ENCODE peak calls at places on chromosomes 1 and 21, in six cellular contexts. L is cardiac muscle cell, G is SJSA1, Q is aorta, H is neuronal stem cell, D is AG04450. Y is an unnamed sample.
A peak's percentile ranks its signal among the peaks of the same experiment; 100 is the strongest.

GRCh38 chr1:59317780-59318179 is 20.9 kb downstream of the FGGY start:
- DNase-seq in D (no peak), L (no peak), H (no peak), Q (no peak), G (no peak), Y (no peak)

GRCh38 chr1:6419397-6419802 is 319 bp downstream of the HES2 start:
- DNase-seq in Q (no peak), H (no peak), D (no peak), G (no peak), L (no peak), Y (no peak)

GRCh38 chr1:2929335-2929734 is 91.9 kb upstream of the ACTRT2 start:
- DNase-seq in D (no peak), L (no peak), Q (no peak), G (no peak), H (no peak), Y (no peak)

GRCh38 chr1:37514350-37515184 is at the start of gene MEAF6:
- DNase-seq in L (peak; percentile 87), G (peak; percentile 79), H (peak; percentile 87), D (peak; percentile 37), Q (peak; percentile 86), Y (peak; percentile 90)

GRCh38 chr1:48062353-48062752 is 65.2 kb upstream of the TRABD2B start:
- DNase-seq in Q (no peak), G (no peak), D (no peak), H (no peak), L (no peak), Y (no peak)

GRCh38 chr1:35558374-35559316 is 1.0 kb downstream of the NCDN start:
- DNase-seq in H (no peak), Q (no peak), G (no peak), D (no peak), L (no peak), Y (no peak)

GRCh38 chr1:179311149-179311700 is 17.6 kb downstream of the SOAT1 start:
- DNase-seq in D (no peak), L (no peak), Q (no peak), H (no peak), G (no peak), Y (no peak)

GRCh38 chr1:112387807-112388206 is 8.2 kb upstream of the CTTNBP2NL start:
- DNase-seq in Q (no peak), G (no peak), H (no peak), D (no peak), L (no peak), Y (no peak)

GRCh38 chr1:192849442-192849841 is 40.6 kb downstream of the RGS2 start:
- DNase-seq in D (no peak), L (no peak), G (no peak), Q (no peak), H (no peak), Y (no peak)

GRCh38 chr1:218034464-218034863 is 250.6 kb upstream of the RRP15 start:
- DNase-seq in Q (no peak), D (no peak), H (peak; percentile 76), G (no peak), L (no peak), Y (no peak)

GRCh38 chr1:180501865-180502360 is 464 bp downstream of the ACBD6 start:
- DNase-seq in H (no peak), L (no peak), Q (no peak), D (no peak), G (no peak), Y (no peak)

GRCh38 chr1:36836196-36836883 is 198.0 kb downstream of the GRIK3 start:
- DNase-seq in Q (no peak), G (no peak), L (no peak), D (no peak), H (no peak), Y (no peak)

GRCh38 chr1:225844236-225845061 is 34.5 kb downstream of the EPHX1 start:
- DNase-seq in H (no peak), G (no peak), L (no peak), D (no peak), Q (peak; percentile 38), Y (no peak)

GRCh38 chr1:225847610-225848009 is 34.6 kb downstream of the TMEM63A start:
- DNase-seq in D (no peak), H (no peak), Q (peak; percentile 22), G (no peak), L (no peak), Y (no peak)

GRCh38 chr1:225846331-225847310 is 35.6 kb downstream of the TMEM63A start:
- DNase-seq in L (no peak), Q (peak; percentile 39), H (no peak), G (no peak), D (no peak), Y (no peak)

GRCh38 chr1:225845097-225845496 is 35.2 kb downstream of the EPHX1 start:
- DNase-seq in Q (peak; percentile 41), D (no peak), L (no peak), H (no peak), G (no peak), Y (no peak)

GRCh38 chr1:225845633-225846259 is 35.8 kb downstream of the EPHX1 start:
- DNase-seq in H (peak; percentile 65), Q (peak; percentile 86), D (peak; percentile 45), G (peak; percentile 82), L (peak; percentile 92), Y (peak; percentile 93)
- H3K27ac ChIP-seq in H (no peak overlapping the region), Q (no peak overlapping the region), D (no peak overlapping the region), G (no peak overlapping the region), L (no peak overlapping the region), Y (peak overlapping the region; percentile 68)

DNA sequence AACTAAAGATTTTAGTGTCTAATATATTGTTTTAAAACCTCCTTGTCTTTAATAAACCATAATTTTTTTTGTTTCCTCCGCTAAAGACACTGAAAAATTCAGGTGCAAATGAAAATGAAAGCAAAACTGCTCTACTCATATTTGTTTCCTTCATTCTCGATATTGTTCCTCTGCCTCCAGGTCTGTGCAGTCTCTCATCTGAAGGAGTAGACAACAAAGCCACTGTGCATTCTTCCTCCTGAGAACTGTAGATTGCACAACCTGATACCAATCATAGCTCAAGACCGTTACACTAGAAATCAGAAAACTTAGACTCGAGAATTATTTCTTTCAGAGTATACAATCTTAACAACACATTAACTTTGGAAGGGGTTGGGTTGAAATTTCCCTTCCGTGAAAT is 373.1 kb upstream of the CXADR start:
- DNase-seq in H (no peak), Q (no peak), G (no peak), D (no peak), L (peak; percentile 23), Y (no peak)
- H3K4me3 ChIP-seq in H (no peak overlapping the region), Q (peak overlapping the region; percentile 8), G (peak overlapping the region; percentile 36), D (peak overlapping the region; percentile 34), L (no peak overlapping the region), Y (peak overlapping the region; percentile 38)

GRCh38 chr1:16172232-16172830 is 16.5 kb upstream of the EPHA2 start:
- DNase-seq in L (no peak), D (no peak), H (no peak), Q (no peak), G (no peak), Y (no peak)

GRCh38 chr1:16172964-16173446 is 17.1 kb upstream of the EPHA2 start:
- DNase-seq in D (no peak), H (no peak), Q (peak; percentile 55), G (no peak), L (peak; percentile 56), Y (no peak)

GRCh38 chr1:16174886-16175598 is 19.2 kb upstream of the EPHA2 start:
- DNase-seq in G (no peak), D (no peak), Q (no peak), H (peak; percentile 79), L (no peak), Y (no peak)

GRCh38 chr1:16174261-16174871 is 18.5 kb upstream of the EPHA2 start:
- DNase-seq in L (no peak), Q (no peak), D (no peak), G (no peak), H (no peak), Y (no peak)

GRCh38 chr1:16173447-16174260 is 17.8 kb upstream of the EPHA2 start:
- DNase-seq in H (no peak), L (peak; percentile 78), Q (peak; percentile 69), G (peak; percentile 97), D (no peak), Y (no peak)
- H3K27ac ChIP-seq in H (peak overlapping the region; percentile 88), L (no peak overlapping the region), Q (no peak overlapping the region), G (peak overlapping the region; percentile 92), D (peak overlapping the region; percentile 11), Y (peak overlapping the region; percentile 58)

GRCh38 chr21:45405271-45405818 is 380 bp downstream of the COL18A1 start:
- DNase-seq in D (no peak), Q (peak; percentile 67), L (peak; percentile 62), G (no peak), H (no peak), Y (peak; percentile 82)
- H3K4me3 ChIP-seq in D (peak overlapping the region; percentile 62), Q (peak overlapping the region; percentile 94), L (peak overlapping the region; percentile 77), G (peak overlapping the region; percentile 58), H (peak overlapping the region; percentile 40), Y (peak overlapping the region; percentile 31)

DNA sequence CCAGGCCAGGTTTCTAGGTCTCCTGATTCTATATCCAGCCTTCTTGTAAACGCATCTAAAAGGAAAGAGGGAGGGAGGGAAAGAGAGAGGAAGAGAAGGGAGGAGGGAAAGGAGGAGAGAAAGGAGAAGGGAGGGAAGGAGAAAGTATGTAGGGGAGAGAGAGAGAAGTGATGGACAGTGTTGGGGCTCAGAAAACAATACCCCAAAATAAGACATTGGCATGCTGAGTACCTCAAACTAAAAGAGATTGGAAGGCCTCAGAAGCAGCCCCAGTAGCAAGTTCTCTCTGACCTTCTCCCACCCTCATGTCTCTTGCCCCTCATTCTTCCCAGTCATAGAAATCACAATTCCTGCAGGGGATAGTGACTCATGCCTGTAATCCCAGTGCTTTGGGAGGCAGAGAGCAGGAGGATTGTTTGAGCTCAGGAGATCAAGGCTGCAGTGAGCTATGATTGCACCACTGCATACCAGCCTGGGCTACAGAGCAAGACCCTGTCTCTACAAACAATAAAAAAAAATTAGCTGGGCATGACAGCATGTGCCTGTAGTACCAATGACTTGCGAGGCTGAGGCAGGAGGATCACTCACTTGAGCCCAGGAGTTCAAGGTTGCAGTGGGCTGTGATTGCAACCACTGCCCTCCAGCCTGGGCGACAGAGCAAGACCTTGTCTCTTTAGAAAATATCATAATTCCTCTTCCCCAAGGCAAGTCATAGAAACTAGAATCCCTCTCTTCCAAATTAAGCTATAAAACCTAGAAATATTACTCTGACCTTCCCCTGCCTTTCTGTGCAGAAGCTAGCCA is 51.2 kb downstream of the DNTTIP2 start:
- DNase-seq in H (no peak), L (peak; percentile 57), Q (no peak), G (peak; percentile 49), D (no peak), Y (no peak)
- H3K27ac ChIP-seq in H (no peak overlapping the region), L (no peak overlapping the region), Q (no peak overlapping the region), G (no peak overlapping the region), D (no peak overlapping the region), Y (no peak overlapping the region)

Y was measured in sigmoid colon.